ENCODE peak calls at places on chromosomes 7 and 10, in seven cellular contexts. E is fibroblast of pulmonary artery; W is left ventricle myocardium inferior; M is activated effector memory CD4-positive, alpha-beta T cell treated with Interleukin-2 at 50 U/mL for 16 hours; I is skeletal muscle cell; C is GM20000; P is HL-60. T is an unnamed sample.

GRCh38 chr7:105830405-105831218 is 45.8 kb downstream of the ATXN7L1 start:
- DNase-seq in M (no peak), I (peak; percentile 86), E (peak; percentile 93), P (no peak), W (no peak), C (no peak), T (no peak)

GRCh38 chr7:44180631-44181030 is 8.6 kb downstream of the GCK start:
- DNase-seq in E (no peak), C (no peak), I (no peak), M (no peak), P (no peak), W (no peak), T (no peak)

GRCh38 chr7:28086198-28086597 is 94.4 kb downstream of the JAZF1 start:
- DNase-seq in W (no peak), M (no peak), C (no peak), E (no peak), P (peak; percentile 38), I (no peak), T (no peak)

GRCh38 chr10:131726460-131726861 is 174.3 kb upstream of the PPP2R2D start:
- DNase-seq in P (no peak), I (no peak), W (peak; percentile 55), E (no peak), M (no peak), C (no peak), T (peak; percentile 64)

GRCh38 chr7:112898432-112899290 is 108.5 kb upstream of the TMEM168 start:
- DNase-seq in I (peak; percentile 39), P (peak; percentile 50), C (peak; percentile 32), E (peak; percentile 87), W (no peak), M (no peak), T (no peak)

GRCh38 chr7:135773451-135773850 is 24.8 kb upstream of the FAM180A start:
- DNase-seq in W (no peak), C (no peak), P (no peak), I (no peak), M (no peak), E (no peak), T (no peak)

GRCh38 chr7:115749924-115750323 is 280.6 kb downstream of the TFEC start:
- DNase-seq in C (no peak), I (no peak), P (no peak), W (no peak), M (no peak), E (peak; percentile 3), T (peak; percentile 79)

GRCh38 chr10:14302035-14302434 is 28.7 kb downstream of the FRMD4A start:
- DNase-seq in M (no peak), W (no peak), P (no peak), E (peak; percentile 37), I (no peak), C (no peak), T (no peak)

GRCh38 chr10:23412223-23412622 is 26.7 kb upstream of the OTUD1 start:
- DNase-seq in W (no peak), C (no peak), P (no peak), I (peak; percentile 15), E (peak; percentile 61), M (no peak), T (no peak)

T was measured in lower lobe of right lung.